ENCODE peak calls at places on chromosomes 11 and 22, in eight cellular contexts. K, Q, L, J, I, R, O and F are unnamed samples.

GRCh38 chr11:72624496-72625201 is 49.6 kb downstream of the PDE2A start:
- DNase-seq in K (peak), J (no peak), O (no peak), Q (no peak), L (no peak), I (no peak), R (no peak), F (no peak)

GRCh38 chr11:6681949-6682348 is 1.2 kb downstream of the MRPL17 start:
- DNase-seq in O (peak), L (peak), Q (no peak), K (no peak), J (no peak), R (no peak), I (peak), F (no peak)

GRCh38 chr11:111449158-111449557 is 63.0 kb downstream of the BTG4 start:
- DNase-seq in O (no peak), L (no peak), I (no peak), J (no peak), Q (no peak), K (peak), R (no peak), F (no peak)

GRCh38 chr11:19374189-19374588 is 133.4 kb upstream of the E2F8 start:
- DNase-seq in L (peak), K (no peak), Q (no peak), J (no peak), I (peak), R (no peak), O (peak), F (no peak)

GRCh38 chr11:16969010-16970004 is 44.9 kb downstream of the PLEKHA7 start:
- DNase-seq in L (no peak), Q (no peak), R (no peak), K (no peak), O (no peak), J (no peak), I (no peak), F (no peak)

GRCh38 chr11:130201026-130201425 is 41.4 kb downstream of the ST14 start:
- DNase-seq in I (no peak), K (no peak), L (no peak), J (no peak), R (no peak), O (no peak), Q (no peak), F (no peak)

GRCh38 chr11:130522284-130522961 is 74.0 kb downstream of the ADAMTS15 start:
- DNase-seq in O (peak), L (peak), J (peak), K (peak), Q (peak), I (peak), R (no peak), F (peak)

GRCh38 chr22:24474221-24474620 is 20.9 kb upstream of the UPB1 start:
- DNase-seq in L (peak), R (no peak), O (peak), J (no peak), I (peak), Q (peak), K (no peak), F (no peak)

GRCh38 chr11:121671276-121672168 is 218.8 kb upstream of the SORL1-AS1 start:
- DNase-seq in O (no peak), I (peak), Q (no peak), J (peak), R (no peak), K (no peak), L (peak), F (no peak)

GRCh38 chr11:65565624-65566453 is 4.4 kb upstream of the ZNRD2 start:
- DNase-seq in Q (no peak), I (peak), K (no peak), R (no peak), O (peak), L (peak), J (no peak), F (no peak)

GRCh38 chr11:11993814-11994213 is 14.6 kb downstream of the DKK3 start:
- DNase-seq in K (peak), I (peak), O (peak), Q (no peak), J (no peak), R (no peak), L (peak), F (no peak)

GRCh38 chr11:96338910-96339703 is 3.9 kb downstream of the MAML2 start:
- DNase-seq in J (peak), I (peak), K (peak), L (peak), O (peak), Q (no peak), R (no peak), F (no peak)

GRCh38 chr11:118051611-118052461 is 25.0 kb upstream of the TMPRSS4 start:
- DNase-seq in O (no peak), R (no peak), J (no peak), L (no peak), K (peak), I (no peak), Q (no peak), F (no peak)

GRCh38 chr11:3944198-3944597 is 88.7 kb downstream of the STIM1 start:
- DNase-seq in J (no peak), K (no peak), Q (no peak), R (no peak), L (peak), I (peak), O (no peak), F (no peak)

GRCh38 chr11:129286813-129287212 is 88.8 kb upstream of the BARX2 start:
- DNase-seq in J (no peak), Q (no peak), I (no peak), K (no peak), R (no peak), L (no peak), O (peak), F (no peak)

GRCh38 chr11:76628408-76628947 is 42.1 kb downstream of the LRRC32 start:
- DNase-seq in R (no peak), J (no peak), I (no peak), K (peak), O (no peak), Q (no peak), L (no peak), F (no peak)

GRCh38 chr11:12090061-12090572 is 20.3 kb upstream of the MICAL2 start:
- DNase-seq in K (peak), L (peak), O (peak), I (peak), Q (no peak), R (no peak), J (no peak), F (no peak)

GRCh38 chr11:121933694-121934093 is 182.3 kb downstream of the BLID start:
- DNase-seq in I (no peak), J (no peak), L (peak), O (peak), Q (no peak), K (no peak), R (no peak), F (no peak)

GRCh38 chr22:43376765-43377485 is 33.8 kb upstream of the SCUBE1 start:
- DNase-seq in R (no peak), I (no peak), Q (no peak), K (no peak), L (peak), O (no peak), J (peak), F (no peak)

GRCh38 chr11:78168539-78169477 is 19.6 kb downstream of the KCTD21 start:
- DNase-seq in K (peak), O (no peak), R (no peak), L (peak), Q (peak), J (peak), I (peak), F (no peak)

GRCh38 chr11:96061730-96062524 is 138.0 kb upstream of the MTMR2 start:
- DNase-seq in J (no peak), R (no peak), Q (no peak), K (no peak), O (peak), I (no peak), L (peak), F (no peak)

GRCh38 chr11:396511-396947 is 2.5 kb downstream of the PKP3 start:
- DNase-seq in L (peak), Q (no peak), R (no peak), I (peak), J (no peak), K (no peak), O (no peak), F (no peak)

GRCh38 chr22:46754110-46754799 is 8.2 kb upstream of the TBC1D22A start:
- DNase-seq in R (peak), I (peak), Q (peak), J (peak), O (peak), K (peak), L (peak), F (no peak)

GRCh38 chr11:74006743-74007304 is 2.1 kb downstream of the UCP3 start:
- DNase-seq in I (no peak), O (no peak), Q (no peak), R (no peak), K (peak), L (no peak), J (no peak), F (no peak)

GRCh38 chr22:33747576-33748180 is 172.6 kb downstream of the LARGE1 start:
- DNase-seq in O (no peak), L (no peak), R (no peak), Q (no peak), K (no peak), I (no peak), J (no peak), F (no peak)

GRCh38 chr11:91173701-91174100 is 950.9 kb upstream of the CHORDC1 start:
- DNase-seq in K (no peak), O (peak), J (no peak), L (peak), I (no peak), Q (no peak), R (no peak), F (no peak)

GRCh38 chr11:12167098-12167999 is 57.0 kb downstream of the MICAL2 start:
- DNase-seq in J (no peak), O (peak), R (no peak), K (peak), I (peak), Q (no peak), L (peak), F (no peak)

GRCh38 chr22:31126128-31126868 is 3.5 kb downstream of the INPP5J start:
- DNase-seq in O (no peak), J (no peak), K (no peak), L (no peak), Q (no peak), I (no peak), R (no peak), F (no peak)

GRCh38 chr22:26981111-26981510 is 323.7 kb downstream of the MIAT start:
- DNase-seq in J (peak), O (no peak), K (no peak), I (no peak), R (no peak), L (no peak), Q (no peak), F (no peak)

GRCh38 chr11:77149716-77150392 is 21.8 kb downstream of the MYO7A start:
- DNase-seq in J (no peak), Q (no peak), O (no peak), L (no peak), R (no peak), I (no peak), K (no peak), F (no peak)

GRCh38 chr11:61176446-61176845 is 15.2 kb upstream of the VPS37C start:
- DNase-seq in J (no peak), K (no peak), Q (no peak), O (no peak), I (no peak), L (no peak), R (no peak), F (no peak)

GRCh38 chr11:131408011-131408640 is 37.7 kb downstream of the NTM start:
- DNase-seq in Q (no peak), L (peak), I (peak), J (no peak), K (no peak), O (peak), R (no peak), F (no peak)

GRCh38 chr22:39463931-39464390 is 7.1 kb downstream of the MGAT3 start:
- DNase-seq in O (no peak), J (no peak), Q (no peak), I (peak), L (no peak), K (no peak), R (no peak), F (no peak)

GRCh38 chr22:32706149-32706548 is 95.4 kb upstream of the TIMP3 start:
- DNase-seq in I (no peak), Q (no peak), R (no peak), L (no peak), K (no peak), O (no peak), J (no peak), F (no peak)

GRCh38 chr11:81959341-81959740 is 774.3 kb downstream of the FAM181B start:
- DNase-seq in L (no peak), O (no peak), R (no peak), J (no peak), K (no peak), Q (no peak), I (no peak), F (no peak)

GRCh38 chr22:40250608-40251007 is 72.9 kb downstream of the TNRC6B start:
- DNase-seq in J (no peak), K (no peak), R (no peak), I (no peak), L (no peak), O (no peak), Q (no peak), F (no peak)

GRCh38 chr11:119377112-119377901 is 4.2 kb downstream of the USP2 start:
- DNase-seq in Q (no peak), O (peak), I (no peak), J (no peak), L (no peak), K (peak), R (no peak), F (no peak)

GRCh38 chr11:61889831-61890230 is 1.5 kb downstream of the FADS3 start:
- DNase-seq in L (no peak), R (no peak), Q (no peak), K (no peak), O (no peak), J (no peak), I (no peak), F (no peak)

GRCh38 chr11:133533205-133533604 is 904 bp upstream of the OPCML start:
- DNase-seq in J (no peak), L (no peak), Q (no peak), O (no peak), I (no peak), R (no peak), K (no peak), F (no peak)

GRCh38 chr11:133531971-133532651 is at the start of gene OPCML:
- DNase-seq in J (no peak), Q (no peak), R (no peak), O (no peak), L (no peak), K (no peak), I (no peak), F (no peak)

GRCh38 chr11:133531450-133531849 is 851 bp downstream of the OPCML start:
- DNase-seq in K (no peak), O (no peak), L (no peak), Q (no peak), J (no peak), R (no peak), I (no peak), F (no peak)

GRCh38 chr11:133529807-133530500 is 2.3 kb downstream of the OPCML start:
- DNase-seq in O (no peak), L (no peak), J (no peak), R (no peak), K (no peak), Q (no peak), I (no peak), F (no peak)

DNA sequence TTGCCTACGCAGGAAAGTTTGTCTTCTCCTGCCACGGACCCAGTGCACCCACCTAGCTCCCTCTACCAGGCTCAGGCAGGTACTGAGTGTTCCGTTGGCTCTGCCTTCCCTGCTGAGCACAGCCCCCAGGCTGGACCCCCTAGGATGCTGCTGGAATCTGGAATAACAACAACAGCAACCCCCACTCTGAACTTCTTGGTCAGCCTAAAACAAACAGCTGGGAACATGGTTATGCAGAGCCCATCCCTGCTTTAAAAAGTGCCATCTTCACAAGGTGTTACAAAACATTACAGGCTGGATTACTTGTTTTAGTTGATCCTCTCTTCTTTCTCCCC is 1.8 kb downstream of the OPCML start:
- DNase-seq in K (no peak), R (no peak), L (no peak), J (no peak), I (no peak), O (no peak), Q (no peak), F (no peak)
- TF ChIP-seq CTCF in K (no peak), R (no peak), L (no peak), J (no peak), I (no peak), O (no peak), Q (no peak), F (peak)

DNA sequence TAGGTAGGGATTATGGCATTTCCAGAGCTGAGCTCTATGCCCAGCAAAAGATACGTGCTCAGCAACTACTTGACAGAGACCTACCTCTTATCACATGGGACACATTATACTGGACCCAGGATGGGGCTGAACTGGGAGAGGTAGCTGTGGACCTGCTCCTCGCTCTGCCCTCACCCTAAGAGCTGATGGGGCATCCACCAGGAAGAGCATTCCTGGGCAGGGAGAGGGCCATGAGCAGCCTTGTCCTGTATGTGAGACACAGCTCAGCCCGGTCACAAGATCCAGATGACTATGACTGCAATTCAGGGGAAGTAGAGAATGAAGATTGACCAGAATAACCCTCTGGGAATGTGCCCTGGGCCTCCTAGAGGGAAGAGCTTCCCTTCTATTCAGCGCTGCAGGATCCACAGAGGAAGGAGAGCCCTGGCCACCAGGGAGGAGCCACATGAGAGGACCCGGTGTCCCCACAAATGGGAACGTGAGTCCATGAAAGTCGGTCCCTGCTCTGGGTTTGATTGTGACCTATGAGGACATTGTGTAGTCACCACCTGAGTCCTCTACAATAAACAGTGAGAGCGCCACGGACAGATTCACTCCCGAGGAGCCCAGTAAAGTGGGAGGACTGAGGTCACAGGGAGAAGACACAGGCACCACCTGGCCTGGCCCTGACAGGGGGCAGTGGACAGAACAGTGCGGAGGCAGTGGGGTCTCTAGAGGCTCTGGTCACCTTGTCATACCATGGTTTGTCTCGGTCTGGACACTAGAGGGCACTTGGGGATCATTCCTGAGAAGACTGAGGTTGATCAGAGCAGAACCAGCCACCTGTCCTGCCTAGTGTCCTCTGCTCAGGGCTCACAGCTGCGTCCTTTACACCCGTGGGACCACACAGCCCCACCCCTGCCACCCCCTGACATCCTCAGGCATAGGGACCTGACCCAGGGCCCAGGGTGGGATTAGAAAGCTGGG is 99.5 kb downstream of the ZNF280B start:
- DNase-seq in J (no peak), R (no peak), O (peak), L (peak), K (peak), Q (no peak), I (peak), F (no peak)
- TF ChIP-seq CTCF in J (no peak), R (no peak), O (peak), L (peak), K (no peak), Q (peak), I (peak), F (peak)

DNA sequence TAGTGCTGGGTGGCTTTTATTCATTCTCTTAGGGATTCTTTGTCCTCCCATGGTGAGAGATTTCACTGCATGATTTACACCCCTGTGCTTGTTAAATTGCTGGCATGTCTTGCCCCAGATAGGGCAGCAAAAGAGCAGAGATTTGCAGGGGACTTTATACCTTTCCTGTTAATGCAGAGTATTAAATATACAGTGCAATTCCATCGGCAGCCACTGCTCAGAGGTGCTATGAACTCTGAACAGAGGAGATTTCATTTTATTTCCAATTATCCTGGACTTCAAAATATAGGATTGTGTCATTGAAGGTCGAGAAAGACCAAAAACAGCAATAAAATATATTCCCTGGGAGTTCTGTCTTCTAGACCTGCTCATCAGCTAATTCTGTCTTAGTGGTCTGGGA is 263.4 kb upstream of the NCAM1 start:
- DNase-seq in Q (no peak), O (no peak), J (no peak), R (no peak), K (no peak), L (no peak), I (no peak), F (no peak)
- TF ChIP-seq CTCF in Q (no peak), O (peak), J (no peak), R (no peak), K (no peak), L (no peak), I (no peak), F (no peak)

GRCh38 chr11:58579192-58580129 is 598 bp downstream of the ZFP91 start:
- DNase-seq in K (peak), R (peak), O (peak), I (peak), Q (peak), L (peak), J (peak), F (peak)
- TF ChIP-seq CTCF in K (no peak), R (peak), O (peak), I (peak), Q (peak), L (peak), J (peak), F (peak)

DNA sequence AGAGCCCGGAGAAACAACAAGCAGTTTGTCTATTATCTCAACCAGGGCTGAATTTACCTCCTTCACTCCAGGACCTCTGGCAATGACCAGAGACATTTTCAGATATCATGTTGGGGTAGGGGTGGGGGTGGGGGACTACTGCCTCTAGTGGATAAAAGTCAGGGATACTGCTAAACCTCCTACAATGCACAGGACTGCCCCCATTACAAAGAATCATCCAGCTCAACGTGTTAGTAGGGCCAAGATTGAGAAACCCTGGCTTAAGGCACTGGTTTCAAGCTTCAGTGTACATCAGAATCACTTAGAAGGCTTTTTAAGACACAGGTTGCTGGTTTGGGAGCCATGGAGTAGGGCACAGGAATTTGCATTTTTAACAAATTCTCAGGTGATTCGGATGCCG is 124.0 kb downstream of the APIP start:
- DNase-seq in K (no peak), R (no peak), Q (no peak), L (no peak), J (no peak), I (no peak), O (no peak), F (no peak)
- TF ChIP-seq CTCF in K (no peak), R (no peak), Q (no peak), L (no peak), J (no peak), I (no peak), O (no peak), F (peak)

GRCh38 chr11:87252869-87253268 is 215.1 kb downstream of the TMEM135 start:
- DNase-seq in I (no peak), K (no peak), O (peak), Q (no peak), J (no peak), R (no peak), L (no peak), F (no peak)
- TF ChIP-seq CTCF in I (no peak), K (no peak), O (no peak), Q (no peak), J (no peak), R (no peak), L (no peak), F (no peak)

GRCh38 chr11:87769626-87770025 is 405.6 kb downstream of the RAB38 start:
- DNase-seq in J (no peak), O (no peak), R (no peak), K (no peak), L (no peak), Q (no peak), I (no peak), F (no peak)

GRCh38 chr11:87767615-87768014 is 407.6 kb downstream of the RAB38 start:
- DNase-seq in L (no peak), I (no peak), K (no peak), R (no peak), J (no peak), O (no peak), Q (no peak), F (no peak)
- TF ChIP-seq CTCF in L (no peak), I (no peak), K (no peak), R (no peak), J (no peak), O (no peak), Q (no peak), F (no peak)

GRCh38 chr22:29603358-29604191 is at the start of gene NF2:
- DNase-seq in J (peak), O (peak), L (peak), I (peak), K (peak), Q (peak), R (peak), F (peak)
- TF ChIP-seq CTCF in J (no peak), O (no peak), L (no peak), I (no peak), K (no peak), Q (no peak), R (peak), F (no peak)